ENCODE peak calls at places on chromosomes 11 and 22, in ten cellular contexts. One of them, this sample, is unnamed.

GRCh38 chr22:28329582-28330073 is 350.0 kb downstream of the TTC28 start:
- DNase-seq in left ventricle myocardium inferior: no peak
- DNase-seq in endothelial cell of umbilical vein: peak; percentile 6
- DNase-seq in type B pancreatic cell: no peak
- DNase-seq in astrocyte: peak; percentile 78
- DNase-seq in OCI-LY7: no peak
- DNase-seq in endothelial cell: no peak
- DNase-seq in HFF-Myc: no peak
- DNase-seq in nephron progenitor cell: no peak
- DNase-seq in RWPE2: no peak
- DNase-seq in this sample: no peak

GRCh38 chr11:80083561-80083960 is 642.7 kb upstream of the TENM4 start:
- DNase-seq in OCI-LY7: no peak
- DNase-seq in RWPE2: peak; percentile 74
- DNase-seq in endothelial cell of umbilical vein: no peak
- DNase-seq in nephron progenitor cell: no peak
- DNase-seq in endothelial cell: no peak
- DNase-seq in astrocyte: no peak
- DNase-seq in type B pancreatic cell: no peak
- DNase-seq in left ventricle myocardium inferior: no peak
- DNase-seq in HFF-Myc: no peak
- DNase-seq in this sample: no peak

GRCh38 chr11:102306048-102306575 is 11.2 kb upstream of the BIRC3 start:
- DNase-seq in HFF-Myc: no peak
- DNase-seq in nephron progenitor cell: no peak
- DNase-seq in type B pancreatic cell: no peak
- DNase-seq in endothelial cell: no peak
- DNase-seq in RWPE2: peak; percentile 97
- DNase-seq in left ventricle myocardium inferior: no peak
- DNase-seq in OCI-LY7: no peak
- DNase-seq in astrocyte: no peak
- DNase-seq in endothelial cell of umbilical vein: no peak
- DNase-seq in this sample: no peak

GRCh38 chr11:76668362-76669155 is 2.0 kb downstream of the LRRC32 start:
- DNase-seq in HFF-Myc: no peak
- DNase-seq in RWPE2: peak; percentile 15
- DNase-seq in endothelial cell: no peak
- DNase-seq in type B pancreatic cell: no peak
- DNase-seq in left ventricle myocardium inferior: no peak
- DNase-seq in astrocyte: no peak
- DNase-seq in nephron progenitor cell: no peak
- DNase-seq in endothelial cell of umbilical vein: peak; percentile 68
- DNase-seq in OCI-LY7: no peak
- DNase-seq in this sample: no peak

GRCh38 chr22:20550851-20551744 is 43.7 kb downstream of the MED15 start:
- DNase-seq in astrocyte: peak; percentile 79
- DNase-seq in OCI-LY7: no peak
- DNase-seq in endothelial cell of umbilical vein: peak; percentile 68
- DNase-seq in nephron progenitor cell: no peak
- DNase-seq in HFF-Myc: no peak
- DNase-seq in RWPE2: no peak
- DNase-seq in left ventricle myocardium inferior: no peak
- DNase-seq in endothelial cell: no peak
- DNase-seq in type B pancreatic cell: no peak
- DNase-seq in this sample: peak; percentile 66

GRCh38 chr11:44366741-44367140 is 56.8 kb upstream of the ALX4 start:
- DNase-seq in left ventricle myocardium inferior: no peak
- DNase-seq in endothelial cell of umbilical vein: no peak
- DNase-seq in nephron progenitor cell: no peak
- DNase-seq in OCI-LY7: no peak
- DNase-seq in type B pancreatic cell: no peak
- DNase-seq in RWPE2: no peak
- DNase-seq in HFF-Myc: no peak
- DNase-seq in astrocyte: no peak
- DNase-seq in endothelial cell: no peak
- DNase-seq in this sample: no peak

GRCh38 chr11:122202951-122203456 is 87.0 kb upstream of the BLID start:
- DNase-seq in OCI-LY7: peak; percentile 30
- DNase-seq in nephron progenitor cell: peak; percentile 79
- DNase-seq in left ventricle myocardium inferior: peak; percentile 66
- DNase-seq in astrocyte: peak; percentile 65
- DNase-seq in endothelial cell: peak; percentile 82
- DNase-seq in HFF-Myc: no peak
- DNase-seq in endothelial cell of umbilical vein: no peak
- DNase-seq in type B pancreatic cell: peak; percentile 84
- DNase-seq in RWPE2: peak; percentile 73
- DNase-seq in this sample: peak; percentile 63

GRCh38 chr11:47986219-47986618 is 5.9 kb downstream of the PTPRJ start:
- DNase-seq in astrocyte: no peak
- DNase-seq in type B pancreatic cell: no peak
- DNase-seq in RWPE2: no peak
- DNase-seq in endothelial cell: no peak
- DNase-seq in endothelial cell of umbilical vein: no peak
- DNase-seq in HFF-Myc: no peak
- DNase-seq in left ventricle myocardium inferior: no peak
- DNase-seq in OCI-LY7: no peak
- DNase-seq in nephron progenitor cell: no peak
- DNase-seq in this sample: no peak

GRCh38 chr22:45159652-45160462 is 3.9 kb upstream of the NUP50 start:
- DNase-seq in nephron progenitor cell: no peak
- DNase-seq in type B pancreatic cell: no peak
- DNase-seq in endothelial cell of umbilical vein: peak; percentile 66
- DNase-seq in left ventricle myocardium inferior: no peak
- DNase-seq in OCI-LY7: no peak
- DNase-seq in astrocyte: peak; percentile 26
- DNase-seq in HFF-Myc: no peak
- DNase-seq in endothelial cell: peak; percentile 14
- DNase-seq in RWPE2: no peak
- DNase-seq in this sample: no peak

GRCh38 chr11:82229346-82229745 is 504.3 kb downstream of the FAM181B start:
- DNase-seq in endothelial cell: no peak
- DNase-seq in OCI-LY7: peak; percentile 37
- DNase-seq in astrocyte: no peak
- DNase-seq in HFF-Myc: no peak
- DNase-seq in left ventricle myocardium inferior: no peak
- DNase-seq in RWPE2: no peak
- DNase-seq in nephron progenitor cell: no peak
- DNase-seq in type B pancreatic cell: no peak
- DNase-seq in endothelial cell of umbilical vein: no peak
- DNase-seq in this sample: peak; percentile 2

GRCh38 chr11:118373263-118373662 is 13.9 kb downstream of the UBE4A start:
- DNase-seq in type B pancreatic cell: no peak
- DNase-seq in astrocyte: no peak
- DNase-seq in endothelial cell of umbilical vein: no peak
- DNase-seq in RWPE2: no peak
- DNase-seq in OCI-LY7: no peak
- DNase-seq in HFF-Myc: no peak
- DNase-seq in endothelial cell: no peak
- DNase-seq in left ventricle myocardium inferior: no peak
- DNase-seq in nephron progenitor cell: no peak
- DNase-seq in this sample: no peak

GRCh38 chr11:118374729-118375128 is 15.3 kb downstream of the UBE4A start:
- DNase-seq in endothelial cell of umbilical vein: no peak
- DNase-seq in astrocyte: no peak
- DNase-seq in RWPE2: no peak
- DNase-seq in type B pancreatic cell: no peak
- DNase-seq in HFF-Myc: no peak
- DNase-seq in endothelial cell: no peak
- DNase-seq in left ventricle myocardium inferior: no peak
- DNase-seq in nephron progenitor cell: no peak
- DNase-seq in OCI-LY7: no peak
- DNase-seq in this sample: no peak

GRCh38 chr11:118370774-118371173 is 11.4 kb downstream of the UBE4A start:
- DNase-seq in OCI-LY7: no peak
- DNase-seq in endothelial cell of umbilical vein: no peak
- DNase-seq in left ventricle myocardium inferior: no peak
- DNase-seq in HFF-Myc: no peak
- DNase-seq in endothelial cell: no peak
- DNase-seq in nephron progenitor cell: no peak
- DNase-seq in astrocyte: no peak
- DNase-seq in RWPE2: no peak
- DNase-seq in type B pancreatic cell: no peak
- DNase-seq in this sample: no peak

GRCh38 chr11:118375980-118376379 is 16.6 kb downstream of the UBE4A start:
- DNase-seq in left ventricle myocardium inferior: no peak
- DNase-seq in type B pancreatic cell: no peak
- DNase-seq in OCI-LY7: no peak
- DNase-seq in endothelial cell of umbilical vein: no peak
- DNase-seq in RWPE2: no peak
- DNase-seq in HFF-Myc: no peak
- DNase-seq in endothelial cell: no peak
- DNase-seq in nephron progenitor cell: no peak
- DNase-seq in astrocyte: no peak
- DNase-seq in this sample: no peak

GRCh38 chr11:118373871-118374270 is 14.5 kb downstream of the UBE4A start:
- DNase-seq in left ventricle myocardium inferior: no peak
- DNase-seq in OCI-LY7: no peak
- DNase-seq in RWPE2: no peak
- DNase-seq in type B pancreatic cell: no peak
- DNase-seq in endothelial cell of umbilical vein: no peak
- DNase-seq in astrocyte: no peak
- DNase-seq in nephron progenitor cell: no peak
- DNase-seq in endothelial cell: no peak
- DNase-seq in HFF-Myc: no peak
- DNase-seq in this sample: no peak
- TF ChIP-seq CTCF in left ventricle myocardium inferior: no peak
- TF ChIP-seq CTCF in OCI-LY7: no peak
- TF ChIP-seq CTCF in RWPE2: no peak
- TF ChIP-seq CTCF in type B pancreatic cell: no peak
- TF ChIP-seq CTCF in endothelial cell of umbilical vein: no peak
- TF ChIP-seq CTCF in astrocyte: no peak
- TF ChIP-seq CTCF in nephron progenitor cell: no peak
- TF ChIP-seq CTCF in endothelial cell: no peak
- TF ChIP-seq CTCF in HFF-Myc: no peak
- TF ChIP-seq CTCF in this sample: no peak

GRCh38 chr22:16965560-16965959 is 42.5 kb downstream of the GAB4 start:
- DNase-seq in left ventricle myocardium inferior: no peak
- DNase-seq in nephron progenitor cell: no peak
- DNase-seq in HFF-Myc: no peak
- DNase-seq in endothelial cell: no peak
- DNase-seq in OCI-LY7: no peak
- DNase-seq in astrocyte: no peak
- DNase-seq in type B pancreatic cell: no peak
- DNase-seq in RWPE2: no peak
- DNase-seq in endothelial cell of umbilical vein: no peak
- DNase-seq in this sample: no peak
- TF ChIP-seq CTCF in left ventricle myocardium inferior: no peak
- TF ChIP-seq CTCF in nephron progenitor cell: no peak
- TF ChIP-seq CTCF in HFF-Myc: no peak
- TF ChIP-seq CTCF in endothelial cell: no peak
- TF ChIP-seq CTCF in OCI-LY7: no peak
- TF ChIP-seq CTCF in astrocyte: no peak
- TF ChIP-seq CTCF in type B pancreatic cell: no peak
- TF ChIP-seq CTCF in RWPE2: no peak
- TF ChIP-seq CTCF in endothelial cell of umbilical vein: no peak
- TF ChIP-seq CTCF in this sample: no peak

GRCh38 chr11:118885319-118885718 is 1.6 kb downstream of the CXCR5 start:
- DNase-seq in OCI-LY7: no peak
- DNase-seq in RWPE2: no peak
- DNase-seq in left ventricle myocardium inferior: no peak
- DNase-seq in astrocyte: no peak
- DNase-seq in type B pancreatic cell: no peak
- DNase-seq in endothelial cell of umbilical vein: no peak
- DNase-seq in nephron progenitor cell: peak; percentile 6
- DNase-seq in endothelial cell: no peak
- DNase-seq in HFF-Myc: no peak
- DNase-seq in this sample: no peak

GRCh38 chr11:118884613-118885274 is 1.1 kb downstream of the CXCR5 start:
- DNase-seq in left ventricle myocardium inferior: no peak
- DNase-seq in astrocyte: no peak
- DNase-seq in nephron progenitor cell: no peak
- DNase-seq in OCI-LY7: peak; percentile 51
- DNase-seq in HFF-Myc: no peak
- DNase-seq in RWPE2: no peak
- DNase-seq in endothelial cell of umbilical vein: no peak
- DNase-seq in type B pancreatic cell: no peak
- DNase-seq in endothelial cell: no peak
- DNase-seq in this sample: peak; percentile 13

GRCh38 chr11:118883004-118883367 is 706 bp upstream of the CXCR5 start:
- DNase-seq in astrocyte: no peak
- DNase-seq in HFF-Myc: no peak
- DNase-seq in left ventricle myocardium inferior: no peak
- DNase-seq in OCI-LY7: no peak
- DNase-seq in RWPE2: no peak
- DNase-seq in endothelial cell of umbilical vein: no peak
- DNase-seq in nephron progenitor cell: no peak
- DNase-seq in type B pancreatic cell: no peak
- DNase-seq in endothelial cell: no peak
- DNase-seq in this sample: no peak

GRCh38 chr11:118882489-118882888 is 1.2 kb upstream of the CXCR5 start:
- DNase-seq in RWPE2: no peak
- DNase-seq in type B pancreatic cell: no peak
- DNase-seq in HFF-Myc: no peak
- DNase-seq in nephron progenitor cell: no peak
- DNase-seq in endothelial cell: no peak
- DNase-seq in left ventricle myocardium inferior: no peak
- DNase-seq in OCI-LY7: no peak
- DNase-seq in astrocyte: no peak
- DNase-seq in endothelial cell of umbilical vein: no peak
- DNase-seq in this sample: no peak

GRCh38 chr11:118883368-118884071 is at the start of gene CXCR5:
- DNase-seq in endothelial cell: no peak
- DNase-seq in nephron progenitor cell: no peak
- DNase-seq in left ventricle myocardium inferior: no peak
- DNase-seq in type B pancreatic cell: no peak
- DNase-seq in HFF-Myc: no peak
- DNase-seq in OCI-LY7: peak; percentile 89
- DNase-seq in endothelial cell of umbilical vein: no peak
- DNase-seq in astrocyte: peak; percentile 22
- DNase-seq in RWPE2: no peak
- DNase-seq in this sample: peak; percentile 80
- TF ChIP-seq CTCF in endothelial cell: no peak
- TF ChIP-seq CTCF in nephron progenitor cell: no peak
- TF ChIP-seq CTCF in left ventricle myocardium inferior: no peak
- TF ChIP-seq CTCF in type B pancreatic cell: no peak
- TF ChIP-seq CTCF in HFF-Myc: no peak
- TF ChIP-seq CTCF in OCI-LY7: peak; percentile 40
- TF ChIP-seq CTCF in endothelial cell of umbilical vein: no peak
- TF ChIP-seq CTCF in astrocyte: no peak
- TF ChIP-seq CTCF in RWPE2: no peak
- TF ChIP-seq CTCF in this sample: peak; percentile 9

DNA sequence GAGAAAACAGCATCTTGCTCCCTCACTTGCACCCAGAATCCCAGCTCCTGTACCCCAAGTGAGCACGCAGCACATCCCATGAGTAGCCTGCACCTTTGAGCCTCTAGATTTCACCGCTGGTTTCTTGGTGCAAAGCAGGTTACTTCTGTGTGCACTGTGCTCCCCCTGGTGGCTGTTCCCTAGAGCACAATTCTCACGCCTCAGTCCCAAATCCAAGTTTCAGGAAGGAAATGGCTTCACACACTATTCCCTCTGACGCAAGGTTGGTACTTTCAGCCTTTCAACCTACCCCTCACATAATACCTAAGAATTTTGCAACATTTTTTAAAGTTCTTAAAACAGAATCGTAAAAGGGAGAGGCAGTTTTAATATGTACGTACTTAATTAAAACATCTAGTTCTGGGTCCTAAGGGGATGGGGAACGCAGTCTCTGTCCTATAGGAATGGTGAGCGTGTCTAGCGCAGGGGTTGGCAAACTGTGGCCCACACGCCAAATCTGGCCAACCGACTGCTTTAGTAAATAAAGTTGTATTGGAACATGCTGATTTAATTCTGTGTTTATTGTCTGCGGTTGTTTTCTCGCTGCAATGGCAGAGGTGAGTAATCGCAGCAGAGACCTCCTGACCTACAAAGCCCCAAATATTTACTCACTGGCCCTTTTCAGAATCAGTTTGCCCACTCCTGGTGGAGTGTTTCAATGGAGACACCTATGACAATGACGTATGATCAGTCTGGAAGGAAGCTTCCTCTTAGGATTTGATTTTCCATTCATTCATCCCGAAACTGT is 27.5 kb downstream of the DHCR7 start:
- DNase-seq in nephron progenitor cell: peak; percentile 57
- DNase-seq in left ventricle myocardium inferior: no peak
- DNase-seq in OCI-LY7: peak; percentile 81
- DNase-seq in RWPE2: no peak
- DNase-seq in endothelial cell: peak; percentile 67
- DNase-seq in type B pancreatic cell: no peak
- DNase-seq in HFF-Myc: no peak
- DNase-seq in astrocyte: peak; percentile 6
- DNase-seq in endothelial cell of umbilical vein: peak; percentile 32
- DNase-seq in this sample: no peak
- TF ChIP-seq CTCF in nephron progenitor cell: peak; percentile 60
- TF ChIP-seq CTCF in left ventricle myocardium inferior: peak; percentile 74
- TF ChIP-seq CTCF in OCI-LY7: peak; percentile 96
- TF ChIP-seq CTCF in RWPE2: peak; percentile 39
- TF ChIP-seq CTCF in endothelial cell: peak; percentile 82
- TF ChIP-seq CTCF in type B pancreatic cell: peak; percentile 86
- TF ChIP-seq CTCF in HFF-Myc: peak; percentile 77
- TF ChIP-seq CTCF in astrocyte: peak; percentile 61
- TF ChIP-seq CTCF in endothelial cell of umbilical vein: peak; percentile 58
- TF ChIP-seq CTCF in this sample: peak; percentile 74